ENCODE peak calls at places on chromosome 14, in nine cellular contexts. B is stimulated activated naive CD8-positive, alpha-beta T cell treated with anti-CD3 and anti-CD28 coated beads, Interleukin-15, Interleukin-2, amounts not matched to agents 100 U/mL and 50 U/mL, for 24 hours; Y is activated T-cell treated with anti-CD3 and anti-CD28 coated beads, Interleukin-2, amount 50 U/mL, for 4 hours; S is naive thymus-derived CD8-positive, alpha-beta T cell; G is left cardiac atrium; D is heart right ventricle; I is aorta; A is central memory CD8-positive, alpha-beta T cell; O is stimulated activated effector memory CD8-positive, alpha-beta T cell treated with anti-CD3 and anti-CD28 coated beads, Interleukin-12 subunit alpha, Interleukin-12 subunit beta, amount 100 ng/mL, for 72 hours. C is an unnamed sample.

GRCh38 chr14:61501714-61502458 is 180.5 kb downstream of the PRKCH start:
- ATAC-seq in I (no peak), D (no peak), O (no peak), A (no peak), B (no peak), S (no peak), Y (no peak), G (no peak), C (no peak)

GRCh38 chr14:87334997-87335675 is 657.8 kb downstream of the GALC start:
- ATAC-seq in G (peak), Y (no peak), A (no peak), I (no peak), B (no peak), O (no peak), S (no peak), D (no peak), C (no peak)

GRCh38 chr14:54498579-54498978 is 9.8 kb upstream of the GMFB start:
- ATAC-seq in S (no peak), B (no peak), Y (no peak), O (no peak), A (no peak), D (no peak), G (peak), I (no peak), C (no peak)

GRCh38 chr14:92573761-92574498 is 60.3 kb downstream of the RIN3 start:
- ATAC-seq in D (no peak), G (no peak), S (no peak), I (no peak), Y (no peak), O (no peak), B (no peak), A (no peak), C (peak)

GRCh38 chr14:75144944-75145343 is 18.1 kb upstream of the NEK9 start:
- ATAC-seq in I (no peak), S (peak), G (peak), Y (no peak), O (no peak), D (peak), B (peak), A (peak), C (peak)

GRCh38 chr14:89330236-89331002 is 86.6 kb downstream of the FOXN3 start:
- ATAC-seq in G (peak), S (no peak), B (no peak), A (no peak), D (peak), I (peak), O (peak), Y (no peak), C (no peak)

GRCh38 chr14:103112488-103113243 is 10.6 kb upstream of the TNFAIP2 start:
- ATAC-seq in G (no peak), O (no peak), I (no peak), S (no peak), D (no peak), Y (no peak), A (no peak), B (no peak), C (peak)

GRCh38 chr14:50344116-50344775 is 32.1 kb downstream of the DMAC2L start:
- ATAC-seq in O (peak), S (peak), Y (peak), I (no peak), G (no peak), D (no peak), B (peak), A (no peak), C (no peak)

C was measured in esophagus mucosa.